ENCODE peak calls at places on chromosomes 12 and 14, in ten cellular contexts. C is LHCN-M2; W is Right ventricle myocardium superior; F is LoVo; T is left ventricle myocardium inferior; Q is stimulated activated CD4-positive, alpha-beta T cell treated with anti-CD3 and anti-CD28 coated beads, Interleukin-2, amount 100 ng/mL, for 4 hours; Z is glutamatergic neuron; Y is sciatic nerve; N is pulmonary artery endothelial cell; O is GM12891. H is an unnamed sample.

GRCh38 chr12:57614178-57614947 is 3.1 kb downstream of the ARHGEF25 start:
- DNase-seq in W (peak; percentile 58), C (no peak), O (peak; percentile 61), Y (no peak), Q (no peak), N (no peak), Z (peak; percentile 71), F (no peak), T (peak; percentile 47), H (no peak)

GRCh38 chr12:34296143-34297041 is 274.1 kb downstream of the ALG10 start:
- DNase-seq in C (no peak), F (no peak), Z (peak; percentile 7), N (no peak), T (peak; percentile 6), Q (no peak), W (peak; percentile 23), Y (peak; percentile 32), O (no peak), H (no peak)

GRCh38 chr12:78697817-78698415 is 166.7 kb upstream of the SYT1 start:
- DNase-seq in Q (no peak), C (peak; percentile 34), Y (no peak), Z (no peak), F (no peak), N (no peak), O (no peak), W (no peak), T (no peak), H (no peak)

GRCh38 chr12:111148005-111148404 is 220.9 kb downstream of the PHETA1 start:
- DNase-seq in Y (no peak), N (no peak), W (no peak), C (no peak), T (no peak), F (no peak), Z (no peak), Q (no peak), O (no peak), H (no peak)

GRCh38 chr12:38547586-38547985 is 231.0 kb downstream of the ALG10B start:
- DNase-seq in C (no peak), W (no peak), Z (no peak), T (no peak), Q (no peak), Y (no peak), N (no peak), O (no peak), F (no peak), H (no peak)

GRCh38 chr14:80992580-80992979 is 37.2 kb downstream of the TSHR start:
- DNase-seq in T (no peak), F (no peak), O (no peak), N (no peak), Y (no peak), Z (no peak), Q (no peak), C (no peak), W (no peak), H (no peak)

GRCh38 chr12:47235258-47236040 is 155.7 kb upstream of the AMIGO2 start:
- DNase-seq in C (no peak), F (no peak), Y (no peak), T (no peak), O (no peak), Q (no peak), Z (no peak), N (no peak), W (no peak), H (no peak)

GRCh38 chr12:57477710-57478681 is 1.7 kb downstream of the ARHGAP9 start:
- DNase-seq in T (no peak), C (no peak), Y (no peak), O (no peak), F (no peak), N (no peak), Q (peak; percentile 39), Z (no peak), W (no peak), H (no peak)

GRCh38 chr12:90833228-90833627 is 121.7 kb downstream of the CCER1 start:
- DNase-seq in Y (no peak), O (no peak), W (no peak), T (no peak), Z (no peak), C (no peak), Q (no peak), F (no peak), N (no peak), H (no peak)

GRCh38 chr12:28162697-28163096 is 27.6 kb upstream of the CCDC91 start:
- DNase-seq in Q (no peak), C (no peak), N (no peak), F (no peak), W (no peak), Y (no peak), O (no peak), Z (no peak), T (no peak), H (no peak)

GRCh38 chr12:124709722-124710656 is 142.6 kb upstream of the NCOR2 start:
- DNase-seq in O (no peak), C (peak; percentile 52), Y (no peak), T (no peak), F (no peak), W (no peak), N (no peak), Z (no peak), Q (no peak), H (no peak)

GRCh38 chr14:65431951-65432350 is 19.4 kb downstream of the FUT8 start:
- DNase-seq in Q (no peak), O (no peak), W (no peak), C (no peak), T (no peak), F (no peak), Y (no peak), N (no peak), Z (no peak), H (no peak)

GRCh38 chr14:75824328-75824727 is 157.5 kb downstream of the TGFB3 start:
- DNase-seq in F (no peak), W (no peak), C (no peak), Y (no peak), Z (no peak), N (no peak), O (no peak), Q (no peak), T (no peak), H (no peak)

GRCh38 chr12:124716208-124717141 is 147.2 kb downstream of the SCARB1 start:
- DNase-seq in Q (no peak), F (no peak), Y (no peak), T (no peak), O (no peak), Z (no peak), W (no peak), C (no peak), N (no peak), H (no peak)

GRCh38 chr12:6530576-6531260 is 3.6 kb upstream of the GAPDH start:
- DNase-seq in C (no peak), Q (no peak), Z (no peak), O (no peak), Y (no peak), N (no peak), W (no peak), F (no peak), T (no peak), H (no peak)

GRCh38 chr12:40312982-40313576 is 88.3 kb downstream of the LRRK2 start:
- DNase-seq in W (no peak), Z (no peak), Q (no peak), C (peak; percentile 15), O (no peak), N (peak; percentile 8), Y (no peak), F (no peak), T (no peak), H (no peak)

GRCh38 chr12:62933220-62933870 is 1.6 kb downstream of the PPM1H start:
- DNase-seq in Z (peak; percentile 37), Q (no peak), C (no peak), O (no peak), N (no peak), Y (no peak), F (no peak), T (peak; percentile 36), W (peak; percentile 51), H (no peak)

GRCh38 chr12:106893451-106893850 is 62.3 kb upstream of the TMEM263 start:
- DNase-seq in C (no peak), W (no peak), F (no peak), Y (no peak), O (no peak), Z (no peak), Q (no peak), N (no peak), T (no peak), H (no peak)

GRCh38 chr12:66644151-66644550 is 34.7 kb downstream of the GRIP1 start:
- DNase-seq in W (no peak), F (no peak), Y (no peak), Z (no peak), C (no peak), Q (no peak), O (no peak), N (no peak), T (no peak), H (no peak)

GRCh38 chr14:92844220-92844619 is 50.1 kb downstream of the GOLGA5 start:
- DNase-seq in Y (no peak), W (no peak), C (no peak), F (no peak), Z (no peak), O (no peak), T (no peak), N (no peak), Q (no peak), H (no peak)

GRCh38 chr12:19507823-19508222 is 68.5 kb downstream of the AEBP2 start:
- DNase-seq in C (peak; percentile 14), Z (no peak), W (no peak), Y (no peak), Q (no peak), O (no peak), F (no peak), T (no peak), N (peak; percentile 30), H (no peak)

GRCh38 chr12:60977966-60978365 is 1282.2 kb upstream of the USP15 start:
- DNase-seq in N (no peak), F (peak; percentile 14), W (no peak), Z (no peak), Q (no peak), Y (no peak), T (no peak), C (peak; percentile 53), O (no peak), H (no peak)

GRCh38 chr12:54725233-54725843 is 77.2 kb upstream of the DCD start:
- DNase-seq in T (no peak), W (no peak), C (peak; percentile 15), Z (peak; percentile 17), N (no peak), F (peak; percentile 19), Y (no peak), O (no peak), Q (no peak), H (no peak)

GRCh38 chr12:104457746-104458644 is 1.2 kb downstream of the CHST11 start:
- DNase-seq in Q (peak; percentile 44), Y (peak; percentile 68), T (peak; percentile 23), C (peak; percentile 9), Z (peak; percentile 43), F (no peak), N (no peak), O (peak; percentile 52), W (peak; percentile 52), H (peak; percentile 41)

GRCh38 chr12:123231931-123232330 is 1.0 kb downstream of the MPHOSPH9 start:
- DNase-seq in O (no peak), C (no peak), Q (no peak), T (no peak), Y (no peak), Z (no peak), N (no peak), W (no peak), F (no peak), H (no peak)

H was measured in activated T-cell treated with anti-CD3 and anti-CD28 coated beads for 4 hours.